ENCODE peak calls at places on chromosome 5, in four cellular contexts. E, Y, R and F are unnamed samples.

GRCh38 chr5:14915291-14915976 is 43.9 kb upstream of the ANKH start:
- DNase-seq in E (no peak), Y (no peak), R (peak), F (no peak)

GRCh38 chr5:37954561-37954960 is 114.7 kb upstream of the GDNF start:
- DNase-seq in E (no peak), Y (no peak), R (no peak), F (no peak)

GRCh38 chr5:6752236-6752635 is 39.0 kb downstream of the TENT4A start:
- DNase-seq in E (no peak), Y (no peak), R (no peak), F (no peak)

GRCh38 chr5:130605200-130605599 is 559.9 kb downstream of the HINT1 start:
- DNase-seq in E (no peak), Y (no peak), R (no peak), F (peak)

GRCh38 chr5:98781964-98782363 is 8.5 kb downstream of the RGMB start:
- DNase-seq in E (no peak), Y (no peak), R (no peak), F (no peak)

GRCh38 chr5:112475747-112476435 is 56.8 kb upstream of the EPB41L4A start:
- DNase-seq in E (no peak), Y (no peak), R (peak), F (no peak)

GRCh38 chr5:146667633-146668032 is 151.6 kb upstream of the GPR151 start:
- DNase-seq in E (no peak), Y (no peak), R (peak), F (no peak)

GRCh38 chr5:122180863-122181519 is 51.6 kb downstream of the ZNF474 start:
- DNase-seq in E (no peak), Y (no peak), R (peak), F (no peak)

GRCh38 chr5:181217805-181218065 is 5.3 kb upstream of the TRIM41 start:
- DNase-seq in E (no peak), Y (peak), R (no peak), F (no peak)

GRCh38 chr5:172602712-172603289 is 38.3 kb upstream of the NEURL1B start:
- DNase-seq in E (no peak), Y (no peak), R (no peak), F (no peak)

GRCh38 chr5:57653636-57654290 is 171.2 kb upstream of the ACTBL2 start:
- DNase-seq in E (no peak), Y (no peak), R (no peak), F (no peak)

GRCh38 chr5:23977996-23978395 is 470.6 kb downstream of the PRDM9 start:
- DNase-seq in E (no peak), Y (no peak), R (no peak), F (no peak)

GRCh38 chr5:122129332-122129731 is at the start of gene ZNF474:
- DNase-seq in E (peak), Y (no peak), R (peak), F (no peak)

GRCh38 chr5:14122089-14122488 is 21.1 kb upstream of the TRIO start:
- DNase-seq in E (no peak), Y (no peak), R (no peak), F (no peak)

GRCh38 chr5:178323541-178323865 is 90.9 kb upstream of the PHYKPL start:
- DNase-seq in E (no peak), Y (no peak), R (no peak), F (no peak)

GRCh38 chr5:64939772-64940510 is 171.2 kb downstream of the CWC27 start:
- DNase-seq in E (no peak), Y (no peak), R (peak), F (no peak)

GRCh38 chr5:82050955-82051354 is 79.1 kb downstream of the ATG10 start:
- DNase-seq in E (no peak), Y (no peak), R (no peak), F (no peak)

GRCh38 chr5:168086736-168087135 is 204.7 kb upstream of the WWC1 start:
- DNase-seq in E (no peak), Y (no peak), R (no peak), F (no peak)

GRCh38 chr5:149381986-149382338 is 2.9 kb upstream of the IL17B start:
- DNase-seq in E (peak), Y (peak), R (peak), F (peak)

GRCh38 chr5:56543431-56544385 is 271.6 kb upstream of the MAP3K1 start:
- DNase-seq in E (no peak), Y (no peak), R (peak), F (no peak)

GRCh38 chr5:55551298-55551846 is 16.6 kb upstream of the PLPP1 start:
- DNase-seq in E (no peak), Y (no peak), R (no peak), F (no peak)

GRCh38 chr5:39652036-39652435 is 227.3 kb upstream of the DAB2 start:
- DNase-seq in E (no peak), Y (no peak), R (no peak), F (no peak)

GRCh38 chr5:99644822-99645221 is 716.0 kb upstream of the CHD1 start:
- DNase-seq in E (no peak), Y (no peak), R (no peak), F (no peak)

GRCh38 chr5:140141241-140141640 is 15.5 kb downstream of the IGIP start:
- DNase-seq in E (no peak), Y (no peak), R (peak), F (no peak)

GRCh38 chr5:1568201-1568979 is 44.6 kb upstream of the LPCAT1 start:
- DNase-seq in E (no peak), Y (no peak), R (peak), F (no peak)

GRCh38 chr5:76199321-76200318 is 116.4 kb downstream of the SV2C start:
- DNase-seq in E (peak), Y (no peak), R (no peak), F (no peak)

GRCh38 chr5:150140830-150141229 is 14.8 kb downstream of the PDGFRB start:
- DNase-seq in E (no peak), Y (no peak), R (peak), F (no peak)

GRCh38 chr5:91277840-91278239 is 105.3 kb downstream of the ARRDC3 start:
- DNase-seq in E (no peak), Y (no peak), R (peak), F (no peak)

GRCh38 chr5:149667084-149667826 is 62.9 kb upstream of the PPARGC1B start:
- DNase-seq in E (peak), Y (no peak), R (no peak), F (peak)

GRCh38 chr5:67015577-67016290 is 180.9 kb downstream of the CD180 start:
- DNase-seq in E (no peak), Y (no peak), R (peak), F (no peak)

GRCh38 chr5:115816226-115817042 is at the start of gene CDO1:
- DNase-seq in E (peak), Y (no peak), R (peak), F (peak)

GRCh38 chr5:140014751-140015150 is 28.3 kb downstream of the NRG2 start:
- DNase-seq in E (no peak), Y (no peak), R (no peak), F (no peak)

GRCh38 chr5:124651663-124652513 is 94.6 kb downstream of the ZNF608 start:
- DNase-seq in E (peak), Y (no peak), R (peak), F (peak)

GRCh38 chr5:81194633-81195333 is 38.3 kb upstream of the CKMT2 start:
- DNase-seq in E (peak), Y (peak), R (peak), F (peak)